ENCODE peak calls at places on chromosomes 12 and 14, in five cellular contexts. P is stomach, N is AG04450, E is fibroblast of lung, T is brain microvascular endothelial cell. G is an unnamed sample.

GRCh38 chr12:123232807-123233504 is at the start of the genes MPHOSPH9 and MTRFR:
- DNase-seq in P (peak; percentile 98), N (peak; percentile 99), E (peak; percentile 99), T (peak; percentile 99), G (peak; percentile 97)

GRCh38 chr14:102187044-102187443 is 47.3 kb downstream of the WDR20 start:
- DNase-seq in P (no peak), N (peak; percentile 29), E (peak; percentile 88), T (peak; percentile 66), G (peak; percentile 51)

GRCh38 chr14:74658535-74659130 is 46.6 kb upstream of the LTBP2 start:
- DNase-seq in P (no peak), N (no peak), E (peak; percentile 43), T (no peak), G (no peak)

GRCh38 chr12:104485651-104486341 is 29.0 kb downstream of the CHST11 start:
- DNase-seq in P (no peak), N (no peak), E (no peak), T (no peak), G (no peak)

GRCh38 chr14:72975776-72976175 is 49.5 kb downstream of the DCAF4 start:
- DNase-seq in P (no peak), N (no peak), E (no peak), T (peak; percentile 10), G (no peak)

GRCh38 chr12:116050266-116050665 is 227.2 kb downstream of the MED13L start:
- DNase-seq in P (no peak), N (no peak), E (peak; percentile 30), T (no peak), G (no peak)

GRCh38 chr14:43003845-43004244 is 1397.2 kb downstream of the LRFN5 start:
- DNase-seq in P (no peak), N (no peak), E (peak; percentile 54), T (no peak), G (no peak)

GRCh38 chr12:53561590-53561953 is 54.3 kb upstream of the NPFF start:
- DNase-seq in P (no peak), N (peak; percentile 63), E (peak; percentile 88), T (peak; percentile 67), G (peak; percentile 75)

GRCh38 chr12:22627351-22627750 is 2.4 kb downstream of the ETNK1 start:
- DNase-seq in P (no peak), N (no peak), E (peak; percentile 15), T (no peak), G (no peak)

GRCh38 chr12:30602678-30603077 is 93.0 kb downstream of the IPO8 start:
- DNase-seq in P (no peak), N (no peak), E (no peak), T (no peak), G (no peak)

GRCh38 chr12:30926243-30927209 is at the start of gene TSPAN11:
- DNase-seq in P (no peak), N (no peak), E (peak; percentile 31), T (peak; percentile 12), G (no peak)

GRCh38 chr12:117439531-117440001 is 78.1 kb upstream of the NOS1 start:
- DNase-seq in P (no peak), N (no peak), E (no peak), T (no peak), G (no peak)

GRCh38 chr14:85534435-85534834 is 4.5 kb downstream of the FLRT2 start:
- DNase-seq in P (no peak), N (no peak), E (peak; percentile 25), T (no peak), G (no peak)

GRCh38 chr14:74083784-74084276 is 423 bp downstream of the ALDH6A1 start:
- DNase-seq in P (no peak), N (no peak), E (no peak), T (no peak), G (no peak)

GRCh38 chr14:74286736-74287135 is 16.0 kb downstream of the ABCD4 start:
- DNase-seq in P (no peak), N (no peak), E (no peak), T (no peak), G (no peak)

GRCh38 chr14:77271113-77271710 is at the start of gene NGB:
- DNase-seq in P (no peak), N (no peak), E (no peak), T (no peak), G (no peak)

GRCh38 chr14:21612324-21612723 is 22.4 kb downstream of the OR10G2 start:
- DNase-seq in P (no peak), N (no peak), E (no peak), T (no peak), G (no peak)

GRCh38 chr12:61538951-61539350 is 721.3 kb upstream of the USP15 start:
- DNase-seq in P (no peak), N (no peak), E (peak; percentile 2), T (peak; percentile 21), G (no peak)

GRCh38 chr12:52984136-52984535 is 22.1 kb upstream of the EIF4B start:
- DNase-seq in P (no peak), N (no peak), E (no peak), T (no peak), G (no peak)

GRCh38 chr12:97752129-97752528 is 289.5 kb downstream of the RMST start:
- DNase-seq in P (no peak), N (no peak), E (no peak), T (no peak), G (no peak)

GRCh38 chr12:6273931-6274687 is 36.4 kb upstream of the PLEKHG6 start:
- DNase-seq in P (no peak), N (no peak), E (no peak), T (no peak), G (no peak)

GRCh38 chr14:102474934-102475333 is 34.6 kb downstream of the ANKRD9 start:
- DNase-seq in P (peak; percentile 35), N (peak; percentile 7), E (peak; percentile 73), T (no peak), G (no peak)

GRCh38 chr14:77131871-77132486 is 9.6 kb downstream of the ZDHHC22 start:
- DNase-seq in P (no peak), N (no peak), E (no peak), T (no peak), G (no peak)

GRCh38 chr12:8912910-8913309 is 1.4 kb upstream of the PHC1 start:
- DNase-seq in P (peak; percentile 32), N (no peak), E (no peak), T (no peak), G (no peak)

GRCh38 chr14:103099081-103099732 is 4.7 kb downstream of the EXOC3L4 start:
- DNase-seq in P (peak; percentile 67), N (no peak), E (no peak), T (no peak), G (no peak)

GRCh38 chr12:71152838-71153237 is 5.0 kb downstream of the TSPAN8 start:
- DNase-seq in P (no peak), N (no peak), E (no peak), T (no peak), G (no peak)

GRCh38 chr12:122944588-122944987 is 21.7 kb downstream of the ABCB9 start:
- DNase-seq in P (peak; percentile 69), N (no peak), E (peak; percentile 49), T (no peak), G (no peak)

GRCh38 chr14:55107766-55108554 is 21.1 kb upstream of the LGALS3 start:
- DNase-seq in P (peak; percentile 80), N (peak; percentile 93), E (peak; percentile 98), T (peak; percentile 97), G (peak; percentile 97)
- H3K4me3 ChIP-seq in P (no peak overlapping the region), N (peak overlapping the region; percentile 38), E (no peak overlapping the region), T (peak overlapping the region; percentile 27), G (no peak overlapping the region)

DNA sequence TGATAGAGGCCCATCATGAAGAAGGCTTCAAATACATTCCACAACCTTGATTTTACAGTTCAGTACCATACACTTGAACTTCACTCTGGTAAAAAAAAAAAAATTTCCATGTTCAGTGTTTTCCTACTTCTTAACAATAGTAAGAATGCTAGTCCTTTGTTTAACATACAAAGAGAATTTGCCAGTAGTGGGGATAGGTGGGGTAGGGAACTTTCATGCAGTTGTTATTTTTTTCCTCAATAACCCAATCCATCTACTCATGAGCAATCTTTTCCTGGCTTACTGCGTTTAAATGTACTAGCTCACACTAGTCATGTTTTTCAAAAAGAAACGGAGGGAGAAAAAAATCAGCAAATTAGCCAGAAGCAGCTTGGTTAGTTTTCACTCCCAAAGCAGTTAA is 206.1 kb downstream of the PRKD1 start:
- DNase-seq in P (no peak), N (no peak), E (no peak), T (no peak), G (no peak)
- H3K4me3 ChIP-seq in P (no peak overlapping the region), N (no peak overlapping the region), E (no peak overlapping the region), T (no peak overlapping the region), G (no peak overlapping the region)

DNA sequence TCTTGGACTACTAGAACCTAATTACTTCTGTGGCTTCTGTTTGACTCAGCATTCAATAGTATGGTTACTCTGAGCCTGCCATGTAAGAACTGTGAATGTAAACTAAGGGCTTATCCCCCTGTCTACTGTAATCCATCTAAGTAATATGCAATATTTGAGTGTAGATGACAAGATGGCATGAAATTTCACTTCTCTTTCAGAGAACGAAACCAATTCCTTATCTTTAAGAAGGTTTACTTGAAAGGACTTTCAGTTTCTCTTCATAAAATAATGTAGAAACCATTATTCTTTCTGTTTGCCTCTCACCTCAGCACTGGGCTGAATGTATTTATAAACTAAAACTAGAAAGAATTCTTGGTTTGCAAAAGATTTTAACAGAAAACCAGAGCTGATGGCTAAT is 60.4 kb upstream of the ARID2 start:
- DNase-seq in P (no peak), N (no peak), E (peak; percentile 69), T (no peak), G (no peak)
- H3K4me3 ChIP-seq in P (no peak overlapping the region), N (peak overlapping the region; percentile 18), E (no peak overlapping the region), T (no peak overlapping the region), G (no peak overlapping the region)

GRCh38 chr14:104974146-104974541 is 4.0 kb downstream of the AHNAK2 start:
- DNase-seq in P (no peak), N (no peak), E (no peak), T (no peak), G (no peak)

GRCh38 chr14:104973215-104974145 is 4.7 kb downstream of the AHNAK2 start:
- DNase-seq in P (peak; percentile 84), N (peak; percentile 79), E (peak; percentile 95), T (peak; percentile 94), G (peak; percentile 79)

GRCh38 chr14:104971447-104972240 is 6.5 kb downstream of the AHNAK2 start:
- DNase-seq in P (no peak), N (no peak), E (no peak), T (no peak), G (no peak)

GRCh38 chr14:104970231-104971068 is 7.7 kb downstream of the AHNAK2 start:
- DNase-seq in P (peak; percentile 40), N (peak; percentile 29), E (peak; percentile 84), T (peak; percentile 85), G (peak; percentile 64)

DNA sequence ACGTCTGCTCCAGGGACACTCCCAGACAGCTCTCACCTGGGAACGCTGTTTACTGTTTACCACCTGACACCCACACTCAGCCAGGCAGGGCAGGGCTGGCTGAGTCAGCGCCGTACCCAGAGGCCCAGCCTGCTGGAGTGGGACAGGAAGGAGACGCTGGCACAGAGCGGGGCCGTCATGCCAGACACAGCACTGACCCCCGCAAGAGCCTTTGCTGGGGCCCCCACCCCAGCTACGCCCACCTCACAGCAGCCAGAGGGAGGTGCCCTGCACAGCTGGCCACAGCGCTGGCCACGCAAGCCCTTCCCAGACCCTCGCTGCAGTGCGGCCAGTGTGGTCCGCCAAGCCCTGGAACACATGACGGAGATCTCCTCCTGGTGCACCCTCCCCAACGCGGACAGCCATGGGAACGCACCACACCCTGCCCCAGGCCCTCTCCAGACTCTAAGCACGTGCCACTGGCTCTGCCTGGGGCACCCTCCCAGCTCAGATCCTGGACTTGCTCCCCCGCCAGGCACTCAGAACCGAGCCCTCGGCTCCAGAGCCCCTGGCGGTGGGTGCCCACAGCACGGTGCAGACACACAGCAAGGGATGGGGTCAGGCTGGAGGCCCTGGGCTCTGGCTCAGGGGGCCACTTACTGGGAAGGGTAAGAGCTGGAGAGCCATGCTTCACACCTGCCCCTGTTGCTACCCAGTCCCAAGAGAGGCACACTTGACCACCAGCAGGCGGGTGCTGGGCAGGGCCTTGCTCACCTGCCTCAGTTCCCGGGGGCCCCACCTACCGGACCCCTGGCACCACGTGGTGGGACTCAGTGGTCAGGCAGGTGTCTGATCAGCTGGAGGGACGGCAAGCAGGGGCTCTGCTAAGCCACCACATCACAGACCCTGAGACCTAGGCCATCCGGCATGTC is 5.6 kb downstream of the AHNAK2 start:
- DNase-seq in P (peak; percentile 77), N (no peak), E (peak; percentile 57), T (no peak), G (no peak)
- H3K4me3 ChIP-seq in P (no peak overlapping the region), N (no peak overlapping the region), E (no peak overlapping the region), T (no peak overlapping the region), G (no peak overlapping the region)

G was measured in skeletal muscle cell.